ENCODE peak calls at places on chromosome 19, in seven cellular contexts. O is sigmoid colon, Z is Peyer's patch, K is A549, L is stomach, B is testis, T is heart left ventricle. U is an unnamed sample.

GRCh38 chr19:47729799-47730520 is 15.4 kb upstream of the NOP53 start:
- DNase-seq in T (peak; percentile 87), Z (no peak), K (peak; percentile 87), L (peak; percentile 81), O (peak; percentile 84), B (peak; percentile 74), U (peak; percentile 62)

GRCh38 chr19:13926715-13927114 is 11.5 kb downstream of the PODNL1 start:
- DNase-seq in T (no peak), Z (no peak), O (no peak), L (no peak), K (no peak), B (no peak), U (no peak)

GRCh38 chr19:10654610-10655456 is 687 bp downstream of the ILF3 start:
- DNase-seq in T (peak; percentile 63), K (peak; percentile 64), Z (peak; percentile 61), B (peak; percentile 62), O (peak; percentile 85), L (peak; percentile 35), U (no peak)

GRCh38 chr19:54114340-54114826 is 1.1 kb downstream of the TFPT start:
- DNase-seq in L (peak; percentile 48), T (no peak), K (no peak), O (no peak), Z (peak; percentile 56), B (peak; percentile 42), U (no peak)

GRCh38 chr19:45444318-45445041 is 20.8 kb upstream of the ERCC1 start:
- DNase-seq in B (peak; percentile 95), O (peak; percentile 97), L (peak; percentile 95), T (peak; percentile 97), K (peak; percentile 86), Z (peak; percentile 95), U (peak; percentile 93)

GRCh38 chr19:4909172-4909896 is at the start of gene UHRF1:
- DNase-seq in T (no peak), L (no peak), K (no peak), B (no peak), O (no peak), Z (peak; percentile 56), U (no peak)

GRCh38 chr19:44738603-44739585 is 9.6 kb upstream of the BCL3 start:
- DNase-seq in L (peak; percentile 68), Z (peak; percentile 67), B (no peak), T (no peak), O (no peak), K (peak; percentile 89), U (peak; percentile 23)

GRCh38 chr19:38759590-38760003 is 13.7 kb downstream of the LGALS7 start:
- DNase-seq in T (no peak), O (peak; percentile 55), L (peak; percentile 40), B (peak; percentile 80), Z (no peak), K (no peak), U (no peak)

GRCh38 chr19:38486731-38487336 is 53.3 kb downstream of the RYR1 start:
- DNase-seq in B (no peak), O (no peak), L (no peak), T (no peak), Z (no peak), K (no peak), U (no peak)

GRCh38 chr19:39811064-39811463 is 22.9 kb downstream of the DYRK1B start:
- DNase-seq in O (no peak), K (no peak), L (no peak), Z (no peak), T (no peak), B (no peak), U (no peak)

GRCh38 chr19:7977723-7978040 is 27.8 kb downstream of the ELAVL1 start:
- DNase-seq in Z (no peak), K (no peak), T (no peak), L (no peak), O (no peak), B (no peak), U (no peak)

GRCh38 chr19:35533822-35534521 is 716 bp downstream of the GAPDHS start:
- DNase-seq in Z (no peak), K (no peak), B (peak; percentile 45), L (peak; percentile 55), T (peak; percentile 51), O (no peak), U (no peak)

GRCh38 chr19:34490141-34490766 is 8.7 kb downstream of the WTIP start:
- DNase-seq in B (no peak), K (no peak), T (no peak), O (no peak), Z (no peak), L (no peak), U (peak; percentile 5)

GRCh38 chr19:24053601-24054000 is 33.4 kb upstream of the ZNF254 start:
- DNase-seq in T (no peak), B (no peak), K (no peak), Z (no peak), O (no peak), L (no peak), U (no peak)

GRCh38 chr19:10009714-10010224 is 535 bp downstream of the COL5A3 start:
- DNase-seq in Z (no peak), O (no peak), B (no peak), L (no peak), T (no peak), K (no peak), U (no peak)

GRCh38 chr19:45059258-45059965 is 16.9 kb downstream of the ZNF296 start:
- DNase-seq in T (peak; percentile 74), Z (peak; percentile 84), K (peak; percentile 89), O (peak; percentile 77), B (peak; percentile 90), L (peak; percentile 89), U (peak; percentile 17)

GRCh38 chr19:53102701-53103140 is 501 bp downstream of the ZNF160 start:
- DNase-seq in B (no peak), O (peak; percentile 68), K (no peak), L (peak; percentile 29), T (peak; percentile 46), Z (no peak), U (no peak)

GRCh38 chr19:40758491-40758890 is 7.5 kb downstream of the SNRPA start:
- DNase-seq in Z (no peak), K (no peak), L (no peak), T (no peak), B (no peak), O (no peak), U (no peak)

GRCh38 chr19:45323671-45324081 is 1.0 kb upstream of the CKM start:
- DNase-seq in B (no peak), K (no peak), O (peak; percentile 83), T (peak; percentile 92), L (peak; percentile 28), Z (no peak), U (peak; percentile 72)

GRCh38 chr19:13965377-13965896 is 13.1 kb downstream of the DCAF15 start:
- DNase-seq in O (no peak), B (no peak), L (no peak), K (no peak), T (no peak), Z (no peak), U (no peak)

GRCh38 chr19:16148443-16149045 is 5.1 kb downstream of the HSH2D start:
- DNase-seq in Z (no peak), K (no peak), O (no peak), T (no peak), L (no peak), B (no peak), U (no peak)

GRCh38 chr19:8831832-8832131 is 322 bp downstream of the ZNF558 start:
- DNase-seq in K (peak; percentile 32), T (no peak), L (no peak), O (no peak), Z (no peak), B (no peak), U (peak; percentile 4)

GRCh38 chr19:34171539-34171876 is 796 bp upstream of the LSM14A start:
- DNase-seq in B (no peak), L (no peak), K (peak; percentile 55), T (no peak), Z (no peak), O (no peak), U (no peak)

GRCh38 chr19:31317098-31317497 is 32.1 kb downstream of the TSHZ3 start:
- DNase-seq in O (peak; percentile 53), K (no peak), Z (no peak), B (no peak), L (no peak), T (no peak), U (no peak)

GRCh38 chr19:31314849-31315620 is 34.2 kb downstream of the TSHZ3 start:
- DNase-seq in T (no peak), K (no peak), O (peak; percentile 65), L (no peak), B (no peak), Z (no peak), U (no peak)

GRCh38 chr19:31315621-31316011 is 33.6 kb downstream of the TSHZ3 start:
- DNase-seq in K (no peak), O (no peak), T (no peak), B (no peak), L (no peak), Z (no peak), U (no peak)

GRCh38 chr19:31317542-31317941 is 31.7 kb downstream of the TSHZ3 start:
- DNase-seq in Z (no peak), B (no peak), O (peak; percentile 37), K (no peak), L (no peak), T (no peak), U (no peak)

GRCh38 chr19:31316201-31316951 is 32.9 kb downstream of the TSHZ3 start:
- DNase-seq in L (no peak), K (no peak), B (peak; percentile 27), T (no peak), O (peak; percentile 77), Z (no peak), U (peak; percentile 31)
- TF ChIP-seq POLR2A in L (no peak), K (no peak), B (no peak), T (no peak), O (no peak), Z (no peak), U (no peak)

GRCh38 chr19:42452590-42452989 is 9.8 kb upstream of the CXCL17 start:
- DNase-seq in Z (no peak), K (no peak), O (no peak), L (no peak), B (no peak), T (no peak), U (no peak)
- H3K4me1 ChIP-seq in Z (peaks cover 4% of the 10 kb centered on the region), K (peaks cover 37% of the 10 kb centered on the region), O (no peaks in the 10 kb centered on the region), L (no peaks in the 10 kb centered on the region), B (peaks cover 6% of the 10 kb centered on the region), T (no peaks in the 10 kb centered on the region), U (no peaks in the 10 kb centered on the region)

DNA sequence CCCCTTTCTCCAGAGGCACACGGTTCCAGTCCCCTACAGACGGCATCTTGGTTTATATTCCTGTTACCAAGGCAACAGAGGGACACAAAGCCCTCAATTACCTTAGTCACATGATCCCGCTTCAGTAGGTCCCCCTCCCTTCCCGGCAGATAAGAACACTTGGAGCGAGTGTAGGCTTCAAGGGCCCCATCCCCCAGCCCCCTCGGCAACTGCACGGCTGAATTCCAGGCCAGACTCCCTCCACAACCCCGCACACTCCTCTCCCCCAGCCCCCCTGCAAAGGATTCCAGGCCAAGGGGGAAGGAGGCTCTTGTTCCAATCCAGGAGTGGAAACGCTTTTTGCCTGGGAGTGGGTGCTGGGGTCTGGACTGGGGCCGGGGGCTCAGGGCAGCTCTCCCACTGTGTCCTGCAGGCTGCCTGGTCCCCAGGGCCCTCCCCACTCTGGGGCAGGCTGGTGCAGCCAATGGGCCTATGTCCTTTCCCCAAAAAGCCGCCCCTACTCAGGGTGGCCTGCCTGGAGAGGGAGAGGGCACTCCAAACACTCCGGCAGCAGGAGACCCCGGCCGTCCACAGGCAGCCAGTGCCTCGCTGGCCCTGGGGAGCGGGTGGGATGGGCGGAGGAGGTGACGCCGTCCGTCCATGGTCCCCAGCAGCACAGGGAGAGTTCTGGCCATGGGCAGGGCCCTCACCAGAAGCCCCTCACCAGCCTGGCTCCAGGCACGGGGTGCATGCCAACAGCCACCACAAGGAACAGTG is 62.6 kb downstream of the MLLT1 start:
- DNase-seq in L (no peak), Z (no peak), O (peak; percentile 66), K (no peak), B (peak; percentile 47), T (peak; percentile 47), U (no peak)
- TF ChIP-seq POLR2A in L (no peak), Z (no peak), O (no peak), K (no peak), B (no peak), T (no peak), U (no peak)

GRCh38 chr19:17532116-17532515 is 20.7 kb downstream of the PGLS start:
- DNase-seq in O (no peak), B (no peak), T (no peak), Z (no peak), L (no peak), K (no peak), U (no peak)
- H3K4me1 ChIP-seq in O (no peaks in the 10 kb centered on the region), B (no peaks in the 10 kb centered on the region), T (no peaks in the 10 kb centered on the region), Z (no peaks in the 10 kb centered on the region), L (no peaks in the 10 kb centered on the region), K (peaks cover 4% of the 10 kb centered on the region), U (no peaks in the 10 kb centered on the region)